ENCODE peak calls at places on chromosomes 3 and 15, in six cellular contexts. Q is GM23338, R is uterus, C is Calu3, P is body of pancreas, V is AG09309. F is an unnamed sample.

GRCh38 chr15:60751985-60752952 is 273.3 kb upstream of the ICE2 start:
- DNase-seq in R (peak), C (no peak), Q (no peak), P (peak), V (peak), F (no peak)

GRCh38 chr3:109608574-109608973 is 271.2 kb upstream of the DPPA4 start:
- DNase-seq in V (no peak), P (no peak), Q (no peak), C (no peak), R (no peak), F (no peak)

GRCh38 chr3:138412821-138413531 is 21.4 kb upstream of the ESYT3 start:
- DNase-seq in V (no peak), R (no peak), C (no peak), P (no peak), Q (no peak), F (no peak)

GRCh38 chr15:66820474-66821258 is 118.6 kb downstream of the SMAD6 start:
- DNase-seq in R (no peak), C (no peak), Q (no peak), V (no peak), P (no peak), F (no peak)

GRCh38 chr15:76199106-76200082 is 111.9 kb downstream of the ETFA start:
- DNase-seq in Q (no peak), P (peak), V (peak), R (peak), C (no peak), F (no peak)

GRCh38 chr3:69009559-69010410 is 3.7 kb downstream of the EOGT start:
- DNase-seq in V (peak), R (peak), P (no peak), C (no peak), Q (peak), F (no peak)

GRCh38 chr3:4999626-5000184 is 20.5 kb downstream of the BHLHE40 start:
- DNase-seq in V (no peak), R (no peak), C (no peak), Q (no peak), P (no peak), F (no peak)

GRCh38 chr15:63842626-63843025 is 8.9 kb upstream of the HERC1 start:
- DNase-seq in P (no peak), Q (no peak), C (no peak), V (no peak), R (no peak), F (no peak)

GRCh38 chr3:189724366-189724765 is 93.2 kb downstream of the TP63 start:
- DNase-seq in V (peak), C (no peak), Q (no peak), R (no peak), P (no peak), F (no peak)

GRCh38 chr15:69782809-69783208 is 314.9 kb downstream of the TLE3 start:
- DNase-seq in C (no peak), V (no peak), P (no peak), R (no peak), Q (no peak), F (no peak)

GRCh38 chr3:197476126-197476525 is 79.6 kb downstream of the BDH1 start:
- DNase-seq in C (no peak), Q (no peak), V (no peak), P (no peak), R (no peak), F (no peak)

GRCh38 chr15:98375513-98376360 is 272.6 kb upstream of the IGF1R start:
- DNase-seq in R (no peak), Q (no peak), C (no peak), P (no peak), V (no peak), F (no peak)

GRCh38 chr3:127954642-127955041 is 39.6 kb downstream of the KBTBD12 start:
- DNase-seq in R (no peak), C (no peak), P (no peak), V (no peak), Q (no peak), F (no peak)

GRCh38 chr3:146164951-146165350 is 4.0 kb upstream of the PLOD2 start:
- DNase-seq in Q (no peak), R (no peak), V (no peak), C (no peak), P (no peak), F (no peak)

GRCh38 chr15:50979041-50979440 is 70.6 kb downstream of the AP4E1 start:
- DNase-seq in R (no peak), P (no peak), C (no peak), V (no peak), Q (no peak), F (no peak)

GRCh38 chr3:127751163-127751621 is 71.1 kb downstream of the MGLL start:
- DNase-seq in Q (no peak), P (no peak), C (peak), R (no peak), V (no peak), F (no peak)

GRCh38 chr3:101984356-101984755 is 135.0 kb downstream of the NFKBIZ start:
- DNase-seq in P (no peak), V (no peak), C (peak), Q (no peak), R (no peak), F (no peak)

GRCh38 chr3:177545964-177546363 is 348.7 kb upstream of the TBL1XR1 start:
- DNase-seq in Q (no peak), P (no peak), V (no peak), R (no peak), C (no peak), F (no peak)

GRCh38 chr3:52471371-52472238 is 16.2 kb downstream of the NISCH start:
- DNase-seq in R (peak), C (peak), Q (peak), P (peak), V (no peak), F (no peak)

GRCh38 chr3:197289726-197290125 is 8.7 kb downstream of the DLG1 start:
- DNase-seq in V (no peak), P (no peak), C (no peak), R (no peak), Q (no peak), F (no peak)

GRCh38 chr3:107969994-107970896 is 120.6 kb downstream of the CD47 start:
- DNase-seq in C (peak), R (no peak), V (no peak), Q (no peak), P (peak), F (no peak)

GRCh38 chr3:113212845-113213375 is 1.6 kb downstream of the BOC start:
- DNase-seq in P (no peak), Q (no peak), R (no peak), C (no peak), V (no peak), F (no peak)

GRCh38 chr15:52181938-52182780 is 9.0 kb downstream of the GNB5 start:
- DNase-seq in V (no peak), R (no peak), C (no peak), P (no peak), Q (no peak), F (no peak)

GRCh38 chr3:196096382-196096953 is 14.6 kb upstream of the TFRC start:
- DNase-seq in P (peak), Q (no peak), V (no peak), R (no peak), C (no peak), F (no peak)

GRCh38 chr3:157830865-157831264 is 275.4 kb downstream of the SHOX2 start:
- DNase-seq in V (no peak), R (no peak), P (no peak), C (no peak), Q (no peak), F (no peak)

GRCh38 chr15:34853001-34853758 is 57.8 kb upstream of the ACTC1 start:
- DNase-seq in Q (peak), V (no peak), C (no peak), R (no peak), P (no peak), F (no peak)
- TF ChIP-seq CTCF in Q (peak), V (no peak), C (no peak), R (no peak), P (no peak), F (no peak)

DNA sequence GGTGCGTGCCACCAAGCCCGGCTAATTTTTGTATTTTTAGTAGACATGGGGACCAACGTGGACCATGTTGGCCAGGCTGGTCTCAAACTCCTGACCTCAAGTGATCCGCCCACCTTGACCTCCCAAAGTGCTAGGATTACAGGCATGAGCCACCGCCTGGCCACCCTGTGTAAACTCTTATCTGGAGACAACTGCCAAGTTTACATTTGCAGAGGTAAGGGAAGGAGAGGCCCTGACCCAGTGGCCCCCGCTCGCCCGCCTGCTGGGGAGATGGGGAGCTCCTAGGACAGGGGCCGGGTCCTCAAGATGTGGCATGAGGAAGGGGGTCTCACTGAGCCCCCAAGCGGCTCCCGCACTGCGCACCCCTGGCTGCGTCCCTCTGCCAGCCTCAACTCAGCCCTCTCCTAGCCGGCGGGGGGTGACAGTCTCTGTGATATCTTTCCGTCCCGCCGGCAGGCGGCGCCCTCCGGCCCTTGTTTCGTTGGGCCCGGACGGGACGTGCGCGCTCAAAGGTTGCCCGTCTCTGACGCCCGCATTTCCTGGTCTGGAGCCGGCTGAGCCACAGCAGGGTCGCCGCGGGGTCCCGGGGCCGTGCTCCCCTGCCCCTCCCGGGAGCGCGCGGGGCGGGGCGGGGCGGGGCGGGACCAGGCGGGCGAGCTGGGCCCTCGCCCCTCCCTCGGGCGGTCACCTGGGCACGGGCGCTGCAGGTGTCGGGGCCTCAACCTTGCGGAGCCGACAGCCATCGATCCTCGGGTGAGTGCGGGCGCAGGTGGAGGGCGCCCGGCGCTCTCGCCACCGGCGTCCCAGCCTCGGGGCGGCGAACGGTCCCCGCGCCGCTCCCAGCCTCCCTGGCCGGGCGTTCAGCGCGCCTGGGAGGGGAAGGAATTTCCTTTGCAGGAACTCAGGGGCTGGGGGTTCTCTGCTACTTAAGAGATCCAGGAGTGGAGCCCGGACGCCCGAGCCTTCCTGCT is at the start of gene GPR160:
- DNase-seq in P (peak), C (peak), Q (peak), R (peak), V (no peak), F (peak)
- TF ChIP-seq CTCF in P (peak), C (peak), Q (peak), R (peak), V (peak), F (peak)

DNA sequence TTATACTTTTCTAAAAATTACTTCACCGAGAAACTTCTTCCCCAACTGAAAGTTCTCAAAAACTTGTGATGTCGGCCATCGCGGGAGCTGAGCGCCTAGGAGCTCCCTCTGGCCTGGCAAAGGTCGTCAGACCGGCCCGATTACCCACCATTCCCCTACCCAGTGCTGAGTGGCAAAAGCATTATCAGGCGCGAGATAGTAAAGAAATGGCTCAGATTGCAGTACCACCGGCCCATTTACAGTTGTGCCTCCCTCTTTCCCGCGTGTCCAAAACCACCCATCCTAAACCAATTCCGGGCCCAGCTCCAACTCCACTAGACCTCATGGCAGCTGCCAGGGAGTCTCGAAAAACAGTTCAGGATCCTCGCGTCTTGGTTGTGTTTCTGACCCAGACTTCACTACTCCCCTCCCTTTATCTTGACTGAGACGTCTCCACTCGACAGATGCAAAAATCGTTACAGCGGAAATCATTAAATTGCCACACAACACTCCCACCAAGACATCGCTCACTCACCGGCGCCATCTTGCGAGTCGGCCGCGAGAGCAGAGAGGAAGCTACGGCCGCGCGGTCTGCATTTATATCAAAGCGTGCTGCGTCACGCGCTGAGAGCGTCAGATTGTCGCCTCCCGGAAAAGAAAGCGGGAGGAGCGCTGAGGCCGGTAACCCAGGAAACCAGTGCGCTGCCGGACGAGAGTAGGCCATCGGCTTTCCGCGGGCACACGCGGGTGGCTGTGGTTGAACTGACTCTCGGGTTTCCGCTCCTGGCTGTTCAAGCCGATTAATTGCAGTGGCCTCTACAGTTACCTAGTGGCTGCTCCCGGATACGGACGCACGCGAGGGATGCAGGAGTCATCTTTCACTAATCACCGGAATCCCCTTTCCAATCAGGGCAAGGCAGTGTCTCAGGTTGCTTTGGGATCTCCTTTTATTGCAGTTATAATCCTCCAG is at the start of gene RPL22L1:
- DNase-seq in V (peak), P (peak), C (peak), Q (peak), R (peak), F (peak)
- TF ChIP-seq CTCF in V (no peak), P (peak), C (no peak), Q (peak), R (peak), F (no peak)

DNA sequence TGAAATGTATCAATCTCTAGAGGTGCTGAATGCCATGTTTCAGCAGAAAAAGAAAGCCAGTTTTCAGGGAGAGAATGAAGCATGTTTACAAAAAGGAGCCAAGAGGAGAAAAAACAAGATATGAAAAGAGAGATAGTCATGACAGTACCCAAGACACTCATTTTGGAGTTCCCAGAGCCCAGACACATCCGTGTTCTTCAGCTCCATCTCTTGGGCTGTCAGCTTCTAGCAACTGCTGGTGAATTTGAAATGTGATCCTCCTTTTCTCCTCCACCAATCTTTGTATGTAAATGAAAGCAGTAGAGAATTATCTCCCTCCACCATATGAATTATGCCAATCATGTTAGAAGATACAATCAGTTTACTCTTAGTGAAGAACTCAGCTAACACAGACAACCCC is 93.0 kb upstream of the SLC25A36 start:
- DNase-seq in C (no peak), V (no peak), P (no peak), R (no peak), Q (no peak), F (no peak)
- TF ChIP-seq CTCF in C (no peak), V (no peak), P (no peak), R (no peak), Q (peak), F (no peak)

DNA sequence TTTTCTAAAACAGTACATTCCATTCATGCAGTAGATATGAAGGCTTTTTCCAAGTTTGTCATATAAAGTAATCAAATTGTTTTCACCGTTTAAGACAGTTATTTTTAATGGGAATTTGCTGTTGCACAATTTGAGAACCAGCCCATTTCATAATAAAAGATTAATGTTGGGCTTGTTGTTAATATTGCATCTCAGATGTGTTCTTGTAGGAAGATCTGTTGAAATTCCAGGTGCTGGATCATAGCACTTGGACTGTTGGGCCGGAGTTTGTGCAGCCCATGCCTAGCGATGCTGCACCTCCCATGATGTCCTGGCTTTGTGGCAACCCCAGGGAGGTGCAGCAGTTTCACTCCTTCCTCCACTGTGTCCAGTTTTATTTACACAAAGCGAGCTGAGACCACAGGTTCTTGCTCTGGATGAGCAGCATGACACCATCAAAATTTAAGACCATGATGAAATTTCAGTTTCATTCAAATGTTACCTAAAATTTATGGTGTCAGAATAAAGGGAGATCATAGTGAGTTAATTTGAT is 12.2 kb downstream of the GORASP1 start:
- DNase-seq in C (no peak), P (no peak), Q (no peak), V (no peak), R (peak), F (no peak)
- TF ChIP-seq CTCF in C (no peak), P (no peak), Q (no peak), V (no peak), R (no peak), F (no peak)

GRCh38 chr15:74809242-74809641 is 3.4 kb upstream of the LMAN1L start:
- DNase-seq in R (no peak), V (no peak), Q (no peak), P (no peak), C (no peak), F (no peak)
- TF ChIP-seq CTCF in R (no peak), V (no peak), Q (no peak), P (no peak), C (no peak), F (no peak)

GRCh38 chr3:155194973-155195372 is 98.5 kb downstream of the STRIT1 start:
- DNase-seq in C (no peak), Q (peak), P (no peak), V (no peak), R (no peak), F (no peak)
- TF ChIP-seq CTCF in C (no peak), Q (peak), P (no peak), V (no peak), R (no peak), F (no peak)

GRCh38 chr3:186937017-186937875 is 6.9 kb downstream of the ST6GAL1 start:
- DNase-seq in Q (no peak), P (no peak), V (no peak), C (no peak), R (no peak), F (no peak)

GRCh38 chr3:186940965-186941364 is 10.6 kb downstream of the ST6GAL1 start:
- DNase-seq in P (no peak), R (peak), C (no peak), Q (no peak), V (no peak), F (no peak)

GRCh38 chr3:186938716-186939115 is 8.4 kb downstream of the ST6GAL1 start:
- DNase-seq in C (no peak), Q (no peak), V (no peak), P (no peak), R (no peak), F (no peak)

GRCh38 chr3:186942168-186942567 is 11.8 kb downstream of the ST6GAL1 start:
- DNase-seq in C (no peak), Q (no peak), R (no peak), V (no peak), P (no peak), F (no peak)

DNA sequence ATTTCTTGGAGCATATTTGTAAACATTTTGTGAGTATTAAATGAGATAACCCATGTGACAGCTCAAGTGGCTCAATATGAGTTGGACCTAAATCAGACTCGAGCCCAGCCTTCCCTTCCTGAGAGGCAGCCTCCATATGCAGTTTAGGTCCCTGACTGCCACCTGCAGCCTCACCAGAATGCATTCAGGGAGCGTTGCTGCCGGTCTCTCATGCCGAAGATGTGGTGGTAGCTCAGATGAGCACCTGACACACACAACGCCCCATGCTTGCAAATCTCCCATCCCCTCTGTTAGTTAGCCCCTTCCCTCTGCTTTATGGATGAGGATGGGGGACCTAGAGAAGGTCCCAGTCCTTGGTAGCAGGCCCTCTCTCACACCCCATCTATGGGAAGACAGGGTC is 9.2 kb downstream of the ST6GAL1 start:
- DNase-seq in V (no peak), R (no peak), Q (no peak), P (no peak), C (no peak), F (no peak)
- TF ChIP-seq CTCF in V (no peak), R (no peak), Q (peak), P (no peak), C (no peak), F (no peak)

F was measured in natural killer cell.